ENCODE peak calls at places on chromosomes 4 and X, in nine cellular contexts. One of them, this sample, is unnamed.

GRCh38 chr4:182929296-182929695 is 12.1 kb upstream of the DCTD start:
- DNase-seq in GM13976: no peak
- DNase-seq in posterior cingulate gyrus: no peak
- DNase-seq in cardiac septum: no peak
- DNase-seq in Calu3: no peak
- DNase-seq in stimulated activated CD8-positive, alpha-beta memory T cell treated with anti-CD3 and anti-CD28 coated beads, Interleukin-2, amount 100 ng/mL, for 48 hours: no peak
- DNase-seq in GF-D8: no peak
- DNase-seq in EL: peak
- DNase-seq in hepatocyte: peak
- DNase-seq in this sample: no peak

GRCh38 chrX:15498741-15499140 is 1.9 kb upstream of the BMX start:
- DNase-seq in GM13976: no peak
- DNase-seq in posterior cingulate gyrus: no peak
- DNase-seq in cardiac septum: no peak
- DNase-seq in Calu3: no peak
- DNase-seq in stimulated activated CD8-positive, alpha-beta memory T cell treated with anti-CD3 and anti-CD28 coated beads, Interleukin-2, amount 100 ng/mL, for 48 hours: no peak
- DNase-seq in GF-D8: no peak
- DNase-seq in EL: no peak
- DNase-seq in hepatocyte: no peak
- DNase-seq in this sample: no peak

GRCh38 chr4:8778301-8778700 is 93.3 kb downstream of the HMX1 start:
- DNase-seq in GM13976: no peak
- DNase-seq in posterior cingulate gyrus: no peak
- DNase-seq in cardiac septum: no peak
- DNase-seq in Calu3: no peak
- DNase-seq in stimulated activated CD8-positive, alpha-beta memory T cell treated with anti-CD3 and anti-CD28 coated beads, Interleukin-2, amount 100 ng/mL, for 48 hours: no peak
- DNase-seq in GF-D8: no peak
- DNase-seq in EL: no peak
- DNase-seq in hepatocyte: no peak
- DNase-seq in this sample: no peak

GRCh38 chr4:148444296-148445070 is 2.3 kb upstream of the NR3C2 start:
- DNase-seq in GM13976: peak
- DNase-seq in posterior cingulate gyrus: peak
- DNase-seq in cardiac septum: no peak
- DNase-seq in Calu3: peak
- DNase-seq in stimulated activated CD8-positive, alpha-beta memory T cell treated with anti-CD3 and anti-CD28 coated beads, Interleukin-2, amount 100 ng/mL, for 48 hours: peak
- DNase-seq in GF-D8: no peak
- DNase-seq in EL: peak
- DNase-seq in hepatocyte: peak
- DNase-seq in this sample: no peak

GRCh38 chr4:170047774-170048354 is 21.7 kb upstream of the MFAP3L start:
- DNase-seq in GM13976: peak
- DNase-seq in posterior cingulate gyrus: peak
- DNase-seq in cardiac septum: no peak
- DNase-seq in Calu3: peak
- DNase-seq in stimulated activated CD8-positive, alpha-beta memory T cell treated with anti-CD3 and anti-CD28 coated beads, Interleukin-2, amount 100 ng/mL, for 48 hours: peak
- DNase-seq in GF-D8: peak
- DNase-seq in EL: peak
- DNase-seq in hepatocyte: peak
- DNase-seq in this sample: peak

GRCh38 chr4:38128478-38129451 is 168.6 kb downstream of the PTTG2 start:
- DNase-seq in GM13976: peak
- DNase-seq in posterior cingulate gyrus: no peak
- DNase-seq in cardiac septum: no peak
- DNase-seq in Calu3: peak
- DNase-seq in stimulated activated CD8-positive, alpha-beta memory T cell treated with anti-CD3 and anti-CD28 coated beads, Interleukin-2, amount 100 ng/mL, for 48 hours: peak
- DNase-seq in GF-D8: no peak
- DNase-seq in EL: peak
- DNase-seq in hepatocyte: no peak
- DNase-seq in this sample: no peak

GRCh38 chr4:138485498-138485897 is 243.3 kb upstream of the SLC7A11 start:
- DNase-seq in GM13976: no peak
- DNase-seq in posterior cingulate gyrus: no peak
- DNase-seq in cardiac septum: no peak
- DNase-seq in Calu3: no peak
- DNase-seq in stimulated activated CD8-positive, alpha-beta memory T cell treated with anti-CD3 and anti-CD28 coated beads, Interleukin-2, amount 100 ng/mL, for 48 hours: no peak
- DNase-seq in GF-D8: no peak
- DNase-seq in EL: no peak
- DNase-seq in hepatocyte: no peak
- DNase-seq in this sample: no peak

GRCh38 chr4:122744229-122744628 is 11.7 kb downstream of the BBS12 start:
- DNase-seq in GM13976: no peak
- DNase-seq in posterior cingulate gyrus: no peak
- DNase-seq in cardiac septum: no peak
- DNase-seq in Calu3: no peak
- DNase-seq in stimulated activated CD8-positive, alpha-beta memory T cell treated with anti-CD3 and anti-CD28 coated beads, Interleukin-2, amount 100 ng/mL, for 48 hours: no peak
- DNase-seq in GF-D8: peak
- DNase-seq in EL: peak
- DNase-seq in hepatocyte: peak
- DNase-seq in this sample: no peak

GRCh38 chrX:118239471-118239870 is 106.4 kb upstream of the WDR44 start:
- DNase-seq in GM13976: no peak
- DNase-seq in posterior cingulate gyrus: no peak
- DNase-seq in cardiac septum: no peak
- DNase-seq in Calu3: no peak
- DNase-seq in stimulated activated CD8-positive, alpha-beta memory T cell treated with anti-CD3 and anti-CD28 coated beads, Interleukin-2, amount 100 ng/mL, for 48 hours: no peak
- DNase-seq in GF-D8: no peak
- DNase-seq in EL: no peak
- DNase-seq in hepatocyte: no peak
- DNase-seq in this sample: no peak

GRCh38 chrX:107752037-107752436 is 23.6 kb downstream of the TSC22D3 start:
- DNase-seq in GM13976: no peak
- DNase-seq in posterior cingulate gyrus: no peak
- DNase-seq in cardiac septum: no peak
- DNase-seq in Calu3: no peak
- DNase-seq in stimulated activated CD8-positive, alpha-beta memory T cell treated with anti-CD3 and anti-CD28 coated beads, Interleukin-2, amount 100 ng/mL, for 48 hours: no peak
- DNase-seq in GF-D8: no peak
- DNase-seq in EL: no peak
- DNase-seq in hepatocyte: no peak
- DNase-seq in this sample: no peak

GRCh38 chr4:85477538-85477937 is 2.6 kb downstream of the ARHGAP24 start:
- DNase-seq in GM13976: no peak
- DNase-seq in posterior cingulate gyrus: no peak
- DNase-seq in cardiac septum: no peak
- DNase-seq in Calu3: no peak
- DNase-seq in stimulated activated CD8-positive, alpha-beta memory T cell treated with anti-CD3 and anti-CD28 coated beads, Interleukin-2, amount 100 ng/mL, for 48 hours: no peak
- DNase-seq in GF-D8: no peak
- DNase-seq in EL: peak
- DNase-seq in hepatocyte: no peak
- DNase-seq in this sample: no peak

GRCh38 chr4:83231620-83232056 is 53.0 kb downstream of the COQ2 start:
- DNase-seq in GM13976: no peak
- DNase-seq in posterior cingulate gyrus: no peak
- DNase-seq in cardiac septum: no peak
- DNase-seq in Calu3: no peak
- DNase-seq in stimulated activated CD8-positive, alpha-beta memory T cell treated with anti-CD3 and anti-CD28 coated beads, Interleukin-2, amount 100 ng/mL, for 48 hours: no peak
- DNase-seq in GF-D8: peak
- DNase-seq in EL: peak
- DNase-seq in hepatocyte: no peak
- DNase-seq in this sample: no peak

GRCh38 chrX:37834937-37835336 is 12.4 kb downstream of the DYNLT3 start:
- DNase-seq in GM13976: no peak
- DNase-seq in posterior cingulate gyrus: no peak
- DNase-seq in cardiac septum: no peak
- DNase-seq in Calu3: no peak
- DNase-seq in stimulated activated CD8-positive, alpha-beta memory T cell treated with anti-CD3 and anti-CD28 coated beads, Interleukin-2, amount 100 ng/mL, for 48 hours: no peak
- DNase-seq in GF-D8: no peak
- DNase-seq in EL: no peak
- DNase-seq in hepatocyte: no peak
- DNase-seq in this sample: no peak

GRCh38 chrX:39983715-39984114 is 114.0 kb downstream of the BCOR start:
- DNase-seq in GM13976: no peak
- DNase-seq in posterior cingulate gyrus: no peak
- DNase-seq in cardiac septum: no peak
- DNase-seq in Calu3: no peak
- DNase-seq in stimulated activated CD8-positive, alpha-beta memory T cell treated with anti-CD3 and anti-CD28 coated beads, Interleukin-2, amount 100 ng/mL, for 48 hours: no peak
- DNase-seq in GF-D8: no peak
- DNase-seq in EL: no peak
- DNase-seq in hepatocyte: no peak
- DNase-seq in this sample: no peak

GRCh38 chr4:188781655-188782054 is 642.4 kb downstream of the TRIML1 start:
- DNase-seq in GM13976: no peak
- DNase-seq in posterior cingulate gyrus: no peak
- DNase-seq in cardiac septum: no peak
- DNase-seq in Calu3: peak
- DNase-seq in stimulated activated CD8-positive, alpha-beta memory T cell treated with anti-CD3 and anti-CD28 coated beads, Interleukin-2, amount 100 ng/mL, for 48 hours: no peak
- DNase-seq in GF-D8: no peak
- DNase-seq in EL: no peak
- DNase-seq in hepatocyte: peak
- DNase-seq in this sample: no peak

GRCh38 chrX:136065044-136065671 is 79.9 kb downstream of the SLC9A6 start:
- DNase-seq in GM13976: no peak
- DNase-seq in posterior cingulate gyrus: peak
- DNase-seq in cardiac septum: peak
- DNase-seq in Calu3: no peak
- DNase-seq in stimulated activated CD8-positive, alpha-beta memory T cell treated with anti-CD3 and anti-CD28 coated beads, Interleukin-2, amount 100 ng/mL, for 48 hours: no peak
- DNase-seq in GF-D8: no peak
- DNase-seq in EL: peak
- DNase-seq in hepatocyte: no peak
- DNase-seq in this sample: no peak

GRCh38 chr4:93184093-93184492 is 644.5 kb upstream of the ATOH1 start:
- DNase-seq in GM13976: no peak
- DNase-seq in posterior cingulate gyrus: no peak
- DNase-seq in cardiac septum: no peak
- DNase-seq in Calu3: no peak
- DNase-seq in stimulated activated CD8-positive, alpha-beta memory T cell treated with anti-CD3 and anti-CD28 coated beads, Interleukin-2, amount 100 ng/mL, for 48 hours: no peak
- DNase-seq in GF-D8: no peak
- DNase-seq in EL: no peak
- DNase-seq in hepatocyte: peak
- DNase-seq in this sample: no peak

GRCh38 chrX:19958530-19959486 is 32.1 kb downstream of the BCLAF3 start:
- DNase-seq in GM13976: no peak
- DNase-seq in posterior cingulate gyrus: no peak
- DNase-seq in cardiac septum: no peak
- DNase-seq in Calu3: no peak
- DNase-seq in stimulated activated CD8-positive, alpha-beta memory T cell treated with anti-CD3 and anti-CD28 coated beads, Interleukin-2, amount 100 ng/mL, for 48 hours: no peak
- DNase-seq in GF-D8: no peak
- DNase-seq in EL: no peak
- DNase-seq in hepatocyte: no peak
- DNase-seq in this sample: no peak

GRCh38 chr4:147760695-147761094 is 28.8 kb downstream of the ARHGAP10 start:
- DNase-seq in GM13976: no peak
- DNase-seq in posterior cingulate gyrus: no peak
- DNase-seq in cardiac septum: no peak
- DNase-seq in Calu3: peak
- DNase-seq in stimulated activated CD8-positive, alpha-beta memory T cell treated with anti-CD3 and anti-CD28 coated beads, Interleukin-2, amount 100 ng/mL, for 48 hours: no peak
- DNase-seq in GF-D8: no peak
- DNase-seq in EL: no peak
- DNase-seq in hepatocyte: no peak
- DNase-seq in this sample: no peak

GRCh38 chr4:75678965-75679364 is 5.8 kb upstream of the G3BP2 start:
- DNase-seq in GM13976: no peak
- DNase-seq in posterior cingulate gyrus: no peak
- DNase-seq in cardiac septum: no peak
- DNase-seq in Calu3: no peak
- DNase-seq in stimulated activated CD8-positive, alpha-beta memory T cell treated with anti-CD3 and anti-CD28 coated beads, Interleukin-2, amount 100 ng/mL, for 48 hours: no peak
- DNase-seq in GF-D8: no peak
- DNase-seq in EL: no peak
- DNase-seq in hepatocyte: no peak
- DNase-seq in this sample: no peak

GRCh38 chr4:140689628-140690027 is 66.6 kb downstream of the TBC1D9 start:
- DNase-seq in GM13976: no peak
- DNase-seq in posterior cingulate gyrus: no peak
- DNase-seq in cardiac septum: no peak
- DNase-seq in Calu3: no peak
- DNase-seq in stimulated activated CD8-positive, alpha-beta memory T cell treated with anti-CD3 and anti-CD28 coated beads, Interleukin-2, amount 100 ng/mL, for 48 hours: no peak
- DNase-seq in GF-D8: no peak
- DNase-seq in EL: no peak
- DNase-seq in hepatocyte: no peak
- DNase-seq in this sample: no peak

GRCh38 chrX:133859860-133860259 is 125.5 kb downstream of the GPC3 start:
- DNase-seq in GM13976: no peak
- DNase-seq in posterior cingulate gyrus: no peak
- DNase-seq in cardiac septum: no peak
- DNase-seq in Calu3: no peak
- DNase-seq in stimulated activated CD8-positive, alpha-beta memory T cell treated with anti-CD3 and anti-CD28 coated beads, Interleukin-2, amount 100 ng/mL, for 48 hours: no peak
- DNase-seq in GF-D8: no peak
- DNase-seq in EL: peak
- DNase-seq in hepatocyte: no peak
- DNase-seq in this sample: no peak

GRCh38 chrX:153953892-153954617 is 9.6 kb upstream of the RENBP start:
- DNase-seq in GM13976: no peak
- DNase-seq in posterior cingulate gyrus: no peak
- DNase-seq in cardiac septum: no peak
- DNase-seq in Calu3: no peak
- DNase-seq in stimulated activated CD8-positive, alpha-beta memory T cell treated with anti-CD3 and anti-CD28 coated beads, Interleukin-2, amount 100 ng/mL, for 48 hours: no peak
- DNase-seq in GF-D8: no peak
- DNase-seq in EL: no peak
- DNase-seq in hepatocyte: no peak
- DNase-seq in this sample: no peak

GRCh38 chr4:89356086-89356485 is 48.5 kb upstream of the GPRIN3 start:
- DNase-seq in GM13976: no peak
- DNase-seq in posterior cingulate gyrus: no peak
- DNase-seq in cardiac septum: no peak
- DNase-seq in Calu3: no peak
- DNase-seq in stimulated activated CD8-positive, alpha-beta memory T cell treated with anti-CD3 and anti-CD28 coated beads, Interleukin-2, amount 100 ng/mL, for 48 hours: no peak
- DNase-seq in GF-D8: no peak
- DNase-seq in EL: no peak
- DNase-seq in hepatocyte: no peak
- DNase-seq in this sample: no peak

This sample was measured in hippocampal formation.